ENCODE peak calls at places on chromosome 21, in five cellular contexts. X, A, H, Y and K are unnamed samples.

GRCh38 chr21:42109873-42110525 is 38.9 kb downstream of the UMODL1 start:
- DNase-seq in X (no peak), A (no peak), H (peak; percentile 21), Y (no peak), K (no peak)

GRCh38 chr21:37072239-37072987 is 458 bp downstream of the PIGP start:
- DNase-seq in X (no peak), A (no peak), H (peak; percentile 90), Y (no peak), K (no peak)

GRCh38 chr21:33197546-33197945 is 32.2 kb upstream of the IFNAR2 start:
- DNase-seq in X (no peak), A (no peak), H (no peak), Y (peak; percentile 79), K (no peak)

GRCh38 chr21:25170681-25171080 is 436.6 kb downstream of the MRPL39 start:
- DNase-seq in X (no peak), A (no peak), H (no peak), Y (no peak), K (no peak)

GRCh38 chr21:46112731-46113215 is 14.9 kb downstream of the COL6A2 start:
- DNase-seq in X (no peak), A (no peak), H (peak; percentile 34), Y (peak; percentile 41), K (no peak)

GRCh38 chr21:39518845-39519205 is 67.1 kb downstream of the SH3BGR start:
- DNase-seq in X (no peak), A (no peak), H (no peak), Y (no peak), K (no peak)

GRCh38 chr21:37449302-37449937 is 82.8 kb downstream of the DYRK1A start:
- DNase-seq in X (no peak), A (no peak), H (no peak), Y (no peak), K (no peak)

GRCh38 chr21:42169758-42170157 is 49.2 kb upstream of the ABCG1 start:
- DNase-seq in X (no peak), A (no peak), H (no peak), Y (no peak), K (no peak)

GRCh38 chr21:41566500-41567014 is 58.6 kb upstream of the TMPRSS2 start:
- DNase-seq in X (no peak), A (no peak), H (no peak), Y (no peak), K (no peak)

GRCh38 chr21:45880097-45881068 is 101.2 kb upstream of the COL6A1 start:
- DNase-seq in X (peak; percentile 58), A (peak; percentile 68), H (peak; percentile 80), Y (peak; percentile 70), K (peak; percentile 24)

GRCh38 chr21:34082769-34083168 is 9.4 kb downstream of the MRPS6 start:
- DNase-seq in X (no peak), A (no peak), H (no peak), Y (no peak), K (no peak)

GRCh38 chr21:45537746-45538291 is 4.4 kb downstream of the SLC19A1 start:
- DNase-seq in X (no peak), A (no peak), H (peak; percentile 64), Y (no peak), K (no peak)

GRCh38 chr21:35908311-35909078 is 151.8 kb downstream of the SETD4 start:
- DNase-seq in X (no peak), A (no peak), H (no peak), Y (no peak), K (no peak)

GRCh38 chr21:39326607-39327307 is 13.3 kb upstream of the BRWD1 start:
- DNase-seq in X (no peak), A (no peak), H (no peak), Y (no peak), K (no peak)

GRCh38 chr21:44489962-44490361 is 34.7 kb downstream of the LRRC3 start:
- DNase-seq in X (no peak), A (no peak), H (no peak), Y (no peak), K (no peak)

GRCh38 chr21:17607684-17608083 is 5.0 kb downstream of the BTG3 start:
- DNase-seq in X (no peak), A (no peak), H (no peak), Y (no peak), K (no peak)

GRCh38 chr21:42313501-42313969 is 1.7 kb downstream of the TFF3 start:
- DNase-seq in X (no peak), A (no peak), H (peak; percentile 68), Y (no peak), K (no peak)

GRCh38 chr21:38987551-38988210 is 182.0 kb downstream of the ETS2 start:
- DNase-seq in X (no peak), A (no peak), H (no peak), Y (no peak), K (no peak)

GRCh38 chr21:44006017-44006624 is 6.0 kb upstream of the TRAPPC10 start:
- DNase-seq in X (no peak), A (no peak), H (no peak), Y (no peak), K (no peak)

GRCh38 chr21:46229133-46229922 is 754 bp upstream of the LSS start:
- DNase-seq in X (no peak), A (no peak), H (no peak), Y (peak; percentile 66), K (peak; percentile 35)

GRCh38 chr21:33402011-33402979 is 918 bp upstream of the IFNGR2 start:
- DNase-seq in X (no peak), A (no peak), H (peak; percentile 87), Y (peak; percentile 59), K (peak; percentile 20)

GRCh38 chr21:15967661-15968060 is 237.9 kb downstream of the USP25 start:
- DNase-seq in X (no peak), A (no peak), H (no peak), Y (no peak), K (no peak)

GRCh38 chr21:40471103-40471502 is 375.9 kb downstream of the DSCAM start:
- DNase-seq in X (no peak), A (no peak), H (no peak), Y (no peak), K (no peak)

GRCh38 chr21:41667136-41667535 is 99.7 kb downstream of the RIPK4 start:
- DNase-seq in X (no peak), A (no peak), H (no peak), Y (no peak), K (no peak)

GRCh38 chr21:46148106-46148505 is 7.3 kb downstream of the FTCD start:
- DNase-seq in X (no peak), A (no peak), H (peak; percentile 14), Y (peak; percentile 35), K (no peak)

GRCh38 chr21:16678479-16678878 is 834.4 kb upstream of the CXADR start:
- DNase-seq in X (no peak), A (no peak), H (no peak), Y (no peak), K (no peak)

GRCh38 chr21:35886887-35887286 is 173.4 kb downstream of the SETD4 start:
- DNase-seq in X (no peak), A (no peak), H (peak; percentile 38), Y (no peak), K (no peak)

GRCh38 chr21:44462090-44462833 is 7.0 kb downstream of the LRRC3 start:
- DNase-seq in X (no peak), A (no peak), H (no peak), Y (no peak), K (no peak)

GRCh38 chr21:44535963-44536362 is 4.0 kb downstream of the KRTAP10-1 start:
- DNase-seq in X (no peak), A (no peak), H (peak; percentile 30), Y (no peak), K (no peak)

GRCh38 chr21:41681939-41682718 is 84.7 kb downstream of the RIPK4 start:
- DNase-seq in X (no peak), A (no peak), H (peak; percentile 36), Y (no peak), K (no peak)

GRCh38 chr21:44874240-44874496 is 678 bp upstream of the PTTG1IP start:
- DNase-seq in X (no peak), A (peak; percentile 22), H (no peak), Y (no peak), K (no peak)

GRCh38 chr21:43763901-43764523 is 12.1 kb downstream of the CSTB start:
- DNase-seq in X (no peak), A (no peak), H (no peak), Y (no peak), K (no peak)

GRCh38 chr21:28124541-28124940 is 868.1 kb downstream of the LTN1 start:
- DNase-seq in X (no peak), A (no peak), H (no peak), Y (no peak), K (no peak)